ENCODE peak calls at places on chromosomes 6 and 20, in six cellular contexts. I is SHP77; C is stimulated activated CD8-positive, alpha-beta memory T cell treated with anti-CD3 and anti-CD28 coated beads, Interleukin-15, amount 100 ng/mL, for 1 hour; G is Panc1; L is HS-27A; B is activated naive CD8-positive, alpha-beta T cell treated with anti-CD3 and anti-CD28 coated beads, Interleukin-2, amount 50 U/mL, for 24 hours. Q is an unnamed sample.

GRCh38 chr6:52285174-52286068 is 879 bp upstream of the MCM3 start:
- DNase-seq in I (peak), C (no peak), G (peak), L (no peak), B (no peak), Q (no peak)

GRCh38 chr6:2524090-2524489 is 226.6 kb downstream of the MYLK4 start:
- DNase-seq in I (peak), C (no peak), G (no peak), L (no peak), B (no peak), Q (no peak)

GRCh38 chr6:6918216-6918983 is 189.4 kb upstream of the RREB1 start:
- DNase-seq in I (peak), C (no peak), G (no peak), L (no peak), B (peak), Q (no peak)

GRCh38 chr6:23659125-23659524 is 466.9 kb upstream of the NRSN1 start:
- DNase-seq in I (peak), C (no peak), G (no peak), L (no peak), B (no peak), Q (no peak)

GRCh38 chr6:7991992-7992815 is 72.0 kb downstream of the BLOC1S5 start:
- DNase-seq in I (peak), C (no peak), G (no peak), L (no peak), B (no peak), Q (no peak)

GRCh38 chr6:124869412-124869811 is 92.8 kb upstream of the RNF217 start:
- DNase-seq in I (no peak), C (no peak), G (no peak), L (no peak), B (no peak), Q (no peak)

GRCh38 chr20:10812738-10813327 is 139.0 kb upstream of the JAG1 start:
- DNase-seq in I (no peak), C (no peak), G (no peak), L (no peak), B (no peak), Q (no peak)

GRCh38 chr6:14635933-14636599 is 518.5 kb downstream of the CD83 start:
- DNase-seq in I (no peak), C (no peak), G (no peak), L (no peak), B (no peak), Q (no peak)